ENCODE peak calls at places on chromosomes 1 and 21, in five cellular contexts. One of them, this sample, is unnamed.

GRCh38 chr1:231694081-231694443 is 67.5 kb downstream of the DISC1 start:
- DNase-seq in effector memory CD4-positive, alpha-beta T cell: no peak
- DNase-seq in suprapubic skin: no peak
- DNase-seq in foreskin keratinocyte: no peak
- DNase-seq in lower lobe of right lung: no peak
- DNase-seq in this sample: no peak

GRCh38 chr21:42818328-42818749 is 61.0 kb downstream of the WDR4 start:
- DNase-seq in effector memory CD4-positive, alpha-beta T cell: peak; percentile 25
- DNase-seq in suprapubic skin: peak; percentile 68
- DNase-seq in foreskin keratinocyte: no peak
- DNase-seq in lower lobe of right lung: peak; percentile 78
- DNase-seq in this sample: peak; percentile 85

GRCh38 chr1:161013591-161014513 is 7.1 kb downstream of the F11R start:
- DNase-seq in effector memory CD4-positive, alpha-beta T cell: peak; percentile 27
- DNase-seq in suprapubic skin: peak; percentile 90
- DNase-seq in foreskin keratinocyte: peak; percentile 85
- DNase-seq in lower lobe of right lung: peak; percentile 93
- DNase-seq in this sample: peak; percentile 91

GRCh38 chr1:193741228-193741627 is 554.8 kb upstream of the B3GALT2 start:
- DNase-seq in effector memory CD4-positive, alpha-beta T cell: no peak
- DNase-seq in suprapubic skin: no peak
- DNase-seq in foreskin keratinocyte: no peak
- DNase-seq in lower lobe of right lung: no peak
- DNase-seq in this sample: no peak

GRCh38 chr1:47638240-47638639 is 200.4 kb downstream of the FOXD2 start:
- DNase-seq in effector memory CD4-positive, alpha-beta T cell: no peak
- DNase-seq in suprapubic skin: no peak
- DNase-seq in foreskin keratinocyte: no peak
- DNase-seq in lower lobe of right lung: no peak
- DNase-seq in this sample: no peak

GRCh38 chr1:60920561-60920960 is 161.8 kb upstream of the NFIA start:
- DNase-seq in effector memory CD4-positive, alpha-beta T cell: no peak
- DNase-seq in suprapubic skin: no peak
- DNase-seq in foreskin keratinocyte: no peak
- DNase-seq in lower lobe of right lung: no peak
- DNase-seq in this sample: no peak

GRCh38 chr1:226881515-226882185 is 11.2 kb downstream of the PSEN2 start:
- DNase-seq in effector memory CD4-positive, alpha-beta T cell: no peak
- DNase-seq in suprapubic skin: no peak
- DNase-seq in foreskin keratinocyte: no peak
- DNase-seq in lower lobe of right lung: no peak
- DNase-seq in this sample: peak; percentile 24

GRCh38 chr1:65059930-65060538 is 88.0 kb upstream of the AK4 start:
- DNase-seq in effector memory CD4-positive, alpha-beta T cell: no peak
- DNase-seq in suprapubic skin: no peak
- DNase-seq in foreskin keratinocyte: no peak
- DNase-seq in lower lobe of right lung: no peak
- DNase-seq in this sample: no peak

GRCh38 chr1:198604973-198605372 is 33.9 kb upstream of the PTPRC start:
- DNase-seq in effector memory CD4-positive, alpha-beta T cell: no peak
- DNase-seq in suprapubic skin: no peak
- DNase-seq in foreskin keratinocyte: no peak
- DNase-seq in lower lobe of right lung: no peak
- DNase-seq in this sample: no peak

GRCh38 chr1:169484683-169485426 is 889 bp downstream of the SLC19A2 start:
- DNase-seq in effector memory CD4-positive, alpha-beta T cell: no peak
- DNase-seq in suprapubic skin: peak; percentile 76
- DNase-seq in foreskin keratinocyte: peak; percentile 25
- DNase-seq in lower lobe of right lung: peak; percentile 78
- DNase-seq in this sample: no peak

GRCh38 chr21:45190013-45190412 is 97.7 kb downstream of the POFUT2 start:
- DNase-seq in effector memory CD4-positive, alpha-beta T cell: no peak
- DNase-seq in suprapubic skin: no peak
- DNase-seq in foreskin keratinocyte: no peak
- DNase-seq in lower lobe of right lung: no peak
- DNase-seq in this sample: no peak

GRCh38 chr1:115677172-115677542 is 35.4 kb downstream of the VANGL1 start:
- DNase-seq in effector memory CD4-positive, alpha-beta T cell: no peak
- DNase-seq in suprapubic skin: no peak
- DNase-seq in foreskin keratinocyte: no peak
- DNase-seq in lower lobe of right lung: no peak
- DNase-seq in this sample: no peak

GRCh38 chr1:8194481-8195227 is 123.3 kb upstream of the SLC45A1 start:
- DNase-seq in effector memory CD4-positive, alpha-beta T cell: no peak
- DNase-seq in suprapubic skin: no peak
- DNase-seq in foreskin keratinocyte: no peak
- DNase-seq in lower lobe of right lung: no peak
- DNase-seq in this sample: no peak

GRCh38 chr1:209544098-209544497 is 39.4 kb upstream of the CAMK1G start:
- DNase-seq in effector memory CD4-positive, alpha-beta T cell: no peak
- DNase-seq in suprapubic skin: no peak
- DNase-seq in foreskin keratinocyte: no peak
- DNase-seq in lower lobe of right lung: no peak
- DNase-seq in this sample: no peak

GRCh38 chr1:16233431-16233830 is 3.6 kb downstream of the CPLANE2 start:
- DNase-seq in effector memory CD4-positive, alpha-beta T cell: no peak
- DNase-seq in suprapubic skin: no peak
- DNase-seq in foreskin keratinocyte: no peak
- DNase-seq in lower lobe of right lung: peak; percentile 38
- DNase-seq in this sample: no peak

GRCh38 chr1:154353460-154353904 is 28.2 kb downstream of the ATP8B2 start:
- DNase-seq in effector memory CD4-positive, alpha-beta T cell: no peak
- DNase-seq in suprapubic skin: no peak
- DNase-seq in foreskin keratinocyte: no peak
- DNase-seq in lower lobe of right lung: no peak
- DNase-seq in this sample: no peak

GRCh38 chr1:225670356-225670755 is 17.4 kb upstream of the ENAH start:
- DNase-seq in effector memory CD4-positive, alpha-beta T cell: no peak
- DNase-seq in suprapubic skin: no peak
- DNase-seq in foreskin keratinocyte: no peak
- DNase-seq in lower lobe of right lung: no peak
- DNase-seq in this sample: no peak

GRCh38 chr1:28983509-28984310 is 69.3 kb downstream of the EPB41 start:
- DNase-seq in effector memory CD4-positive, alpha-beta T cell: no peak
- DNase-seq in suprapubic skin: no peak
- DNase-seq in foreskin keratinocyte: no peak
- DNase-seq in lower lobe of right lung: peak; percentile 73
- DNase-seq in this sample: peak; percentile 50

GRCh38 chr1:8571200-8571984 is 246.0 kb downstream of the RERE start:
- DNase-seq in effector memory CD4-positive, alpha-beta T cell: no peak
- DNase-seq in suprapubic skin: no peak
- DNase-seq in foreskin keratinocyte: no peak
- DNase-seq in lower lobe of right lung: no peak
- DNase-seq in this sample: no peak

GRCh38 chr21:34582506-34583150 is 32.3 kb downstream of the RCAN1 start:
- DNase-seq in effector memory CD4-positive, alpha-beta T cell: no peak
- DNase-seq in suprapubic skin: no peak
- DNase-seq in foreskin keratinocyte: peak; percentile 75
- DNase-seq in lower lobe of right lung: no peak
- DNase-seq in this sample: no peak

GRCh38 chr1:76933847-76934657 is 66.8 kb downstream of the ST6GALNAC5 start:
- DNase-seq in effector memory CD4-positive, alpha-beta T cell: no peak
- DNase-seq in suprapubic skin: no peak
- DNase-seq in foreskin keratinocyte: no peak
- DNase-seq in lower lobe of right lung: no peak
- DNase-seq in this sample: no peak

GRCh38 chr1:183783342-183783741 is 21.6 kb upstream of the RGL1 start:
- DNase-seq in effector memory CD4-positive, alpha-beta T cell: no peak
- DNase-seq in suprapubic skin: no peak
- DNase-seq in foreskin keratinocyte: no peak
- DNase-seq in lower lobe of right lung: no peak
- DNase-seq in this sample: no peak

GRCh38 chr1:17068789-17069188 is 15.0 kb upstream of the SDHB start:
- DNase-seq in effector memory CD4-positive, alpha-beta T cell: no peak
- DNase-seq in suprapubic skin: no peak
- DNase-seq in foreskin keratinocyte: no peak
- DNase-seq in lower lobe of right lung: no peak
- DNase-seq in this sample: no peak

GRCh38 chr1:5910666-5911065 is 81.6 kb downstream of the NPHP4 start:
- DNase-seq in effector memory CD4-positive, alpha-beta T cell: no peak
- DNase-seq in suprapubic skin: no peak
- DNase-seq in foreskin keratinocyte: no peak
- DNase-seq in lower lobe of right lung: no peak
- DNase-seq in this sample: peak; percentile 11

GRCh38 chr1:21931171-21932093 is 5.7 kb downstream of the HSPG2 start:
- DNase-seq in effector memory CD4-positive, alpha-beta T cell: no peak
- DNase-seq in suprapubic skin: no peak
- DNase-seq in foreskin keratinocyte: no peak
- DNase-seq in lower lobe of right lung: peak; percentile 88
- DNase-seq in this sample: peak; percentile 93

GRCh38 chr1:83053446-83053845 is 945.5 kb downstream of the TTLL7 start:
- DNase-seq in effector memory CD4-positive, alpha-beta T cell: no peak
- DNase-seq in suprapubic skin: no peak
- DNase-seq in foreskin keratinocyte: no peak
- DNase-seq in lower lobe of right lung: no peak
- DNase-seq in this sample: no peak

GRCh38 chr21:31870472-31870871 is 2.3 kb upstream of the HUNK start:
- DNase-seq in effector memory CD4-positive, alpha-beta T cell: no peak
- DNase-seq in suprapubic skin: no peak
- DNase-seq in foreskin keratinocyte: no peak
- DNase-seq in lower lobe of right lung: no peak
- DNase-seq in this sample: no peak

GRCh38 chr1:209570757-209571156 is 12.8 kb upstream of the CAMK1G start:
- DNase-seq in effector memory CD4-positive, alpha-beta T cell: no peak
- DNase-seq in suprapubic skin: no peak
- DNase-seq in foreskin keratinocyte: no peak
- DNase-seq in lower lobe of right lung: no peak
- DNase-seq in this sample: no peak

GRCh38 chr1:31483012-31483946 is 70.3 kb downstream of the SERINC2 start:
- DNase-seq in effector memory CD4-positive, alpha-beta T cell: no peak
- DNase-seq in suprapubic skin: peak; percentile 79
- DNase-seq in foreskin keratinocyte: peak; percentile 94
- DNase-seq in lower lobe of right lung: no peak
- DNase-seq in this sample: no peak

GRCh38 chr1:56258395-56258794 is 321.0 kb downstream of the PLPP3 start:
- DNase-seq in effector memory CD4-positive, alpha-beta T cell: no peak
- DNase-seq in suprapubic skin: no peak
- DNase-seq in foreskin keratinocyte: no peak
- DNase-seq in lower lobe of right lung: no peak
- DNase-seq in this sample: no peak

GRCh38 chr1:36070349-36070748 is 13.5 kb upstream of the TEKT2 start:
- DNase-seq in effector memory CD4-positive, alpha-beta T cell: no peak
- DNase-seq in suprapubic skin: no peak
- DNase-seq in foreskin keratinocyte: no peak
- DNase-seq in lower lobe of right lung: no peak
- DNase-seq in this sample: no peak

GRCh38 chr1:77047978-77048614 is 171.1 kb downstream of the PIGK start:
- DNase-seq in effector memory CD4-positive, alpha-beta T cell: no peak
- DNase-seq in suprapubic skin: no peak
- DNase-seq in foreskin keratinocyte: no peak
- DNase-seq in lower lobe of right lung: no peak
- DNase-seq in this sample: no peak

DNA sequence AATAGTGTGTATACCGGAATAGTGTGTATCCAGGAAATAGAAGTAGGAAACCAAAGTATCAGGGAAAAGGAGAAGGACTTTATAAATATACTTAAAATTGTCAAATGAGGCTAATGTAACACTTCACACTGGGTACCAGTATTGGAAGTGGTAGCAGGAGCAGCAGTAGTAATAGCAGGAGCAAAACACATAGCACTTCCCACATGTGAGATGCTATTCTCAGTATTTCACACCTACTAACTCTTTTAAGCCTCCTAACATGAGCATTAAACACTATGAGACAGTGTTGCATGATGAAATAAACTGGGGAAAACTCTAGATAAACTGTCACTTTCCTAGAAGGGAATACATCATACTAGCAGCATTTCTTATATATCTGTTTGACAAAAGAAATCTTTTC is 376.7 kb downstream of the VAV3 start:
- DNase-seq in effector memory CD4-positive, alpha-beta T cell: no peak
- DNase-seq in suprapubic skin: no peak
- DNase-seq in foreskin keratinocyte: no peak
- DNase-seq in lower lobe of right lung: no peak
- DNase-seq in this sample: no peak
- H3K4me1 ChIP-seq in effector memory CD4-positive, alpha-beta T cell: no peaks in the 10 kb centered on the region
- H3K4me1 ChIP-seq in suprapubic skin: no peaks in the 10 kb centered on the region
- H3K4me1 ChIP-seq in foreskin keratinocyte: peaks cover 5% of the 10 kb centered on the region
- H3K4me1 ChIP-seq in lower lobe of right lung: no peaks in the 10 kb centered on the region
- H3K4me1 ChIP-seq in this sample: peaks cover 2% of the 10 kb centered on the region

DNA sequence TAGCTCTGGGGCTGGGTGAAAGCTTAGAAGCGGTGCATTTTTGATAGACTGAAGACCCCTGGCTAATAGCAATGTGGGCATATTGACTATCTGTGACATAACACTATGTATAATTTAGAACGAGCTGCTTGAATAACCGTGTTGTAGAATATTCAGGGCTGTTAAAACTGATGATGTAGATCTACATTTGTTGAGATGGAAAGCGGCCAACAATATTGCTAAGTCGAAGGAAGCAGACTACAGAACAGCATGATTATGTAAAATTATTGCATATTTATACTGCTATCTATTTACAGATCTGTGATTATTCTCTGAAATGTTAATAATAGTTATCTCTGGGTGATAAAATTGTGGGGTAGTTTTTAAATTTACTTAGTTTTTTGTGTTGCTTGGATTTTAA is 41.1 kb upstream of the BCL10 start:
- DNase-seq in effector memory CD4-positive, alpha-beta T cell: no peak
- DNase-seq in suprapubic skin: no peak
- DNase-seq in foreskin keratinocyte: no peak
- DNase-seq in lower lobe of right lung: no peak
- DNase-seq in this sample: no peak
- H3K4me1 ChIP-seq in effector memory CD4-positive, alpha-beta T cell: no peaks in the 10 kb centered on the region
- H3K4me1 ChIP-seq in suprapubic skin: peaks cover 30% of the 10 kb centered on the region
- H3K4me1 ChIP-seq in foreskin keratinocyte: peaks cover 81% of the 10 kb centered on the region
- H3K4me1 ChIP-seq in lower lobe of right lung: peaks cover 26% of the 10 kb centered on the region
- H3K4me1 ChIP-seq in this sample: peaks cover 14% of the 10 kb centered on the region

GRCh38 chr1:151189638-151190445 is at the start of gene VPS72:
- DNase-seq in effector memory CD4-positive, alpha-beta T cell: peak; percentile 75
- DNase-seq in suprapubic skin: peak; percentile 91
- DNase-seq in foreskin keratinocyte: peak; percentile 69
- DNase-seq in lower lobe of right lung: peak; percentile 90
- DNase-seq in this sample: peak; percentile 90

GRCh38 chr1:151193856-151194255 is 3.9 kb upstream of the VPS72 start:
- DNase-seq in effector memory CD4-positive, alpha-beta T cell: no peak
- DNase-seq in suprapubic skin: no peak
- DNase-seq in foreskin keratinocyte: no peak
- DNase-seq in lower lobe of right lung: no peak
- DNase-seq in this sample: no peak

GRCh38 chr1:151192047-151192446 is 2.0 kb upstream of the VPS72 start:
- DNase-seq in effector memory CD4-positive, alpha-beta T cell: no peak
- DNase-seq in suprapubic skin: peak; percentile 18
- DNase-seq in foreskin keratinocyte: no peak
- DNase-seq in lower lobe of right lung: no peak
- DNase-seq in this sample: no peak

GRCh38 chr1:151196292-151196800 is 2.0 kb upstream of the PIP5K1A start:
- DNase-seq in effector memory CD4-positive, alpha-beta T cell: peak; percentile 16
- DNase-seq in suprapubic skin: peak; percentile 72
- DNase-seq in foreskin keratinocyte: peak; percentile 74
- DNase-seq in lower lobe of right lung: no peak
- DNase-seq in this sample: peak; percentile 49

GRCh38 chr1:151193304-151193703 is 3.3 kb upstream of the VPS72 start:
- DNase-seq in effector memory CD4-positive, alpha-beta T cell: no peak
- DNase-seq in suprapubic skin: no peak
- DNase-seq in foreskin keratinocyte: no peak
- DNase-seq in lower lobe of right lung: no peak
- DNase-seq in this sample: no peak
- H3K4me1 ChIP-seq in effector memory CD4-positive, alpha-beta T cell: peaks cover 22% of the 10 kb centered on the region
- H3K4me1 ChIP-seq in suprapubic skin: peaks cover 45% of the 10 kb centered on the region
- H3K4me1 ChIP-seq in foreskin keratinocyte: no peaks in the 10 kb centered on the region
- H3K4me1 ChIP-seq in lower lobe of right lung: peaks cover 23% of the 10 kb centered on the region
- H3K4me1 ChIP-seq in this sample: peaks cover 29% of the 10 kb centered on the region

GRCh38 chr1:27570383-27570755 is 33.6 kb downstream of the AHDC1 start:
- DNase-seq in effector memory CD4-positive, alpha-beta T cell: no peak
- DNase-seq in suprapubic skin: peak; percentile 61
- DNase-seq in foreskin keratinocyte: no peak
- DNase-seq in lower lobe of right lung: no peak
- DNase-seq in this sample: no peak
- H3K4me1 ChIP-seq in effector memory CD4-positive, alpha-beta T cell: peaks cover 18% of the 10 kb centered on the region
- H3K4me1 ChIP-seq in suprapubic skin: peaks cover 98% of the 10 kb centered on the region
- H3K4me1 ChIP-seq in foreskin keratinocyte: peaks cover 20% of the 10 kb centered on the region
- H3K4me1 ChIP-seq in lower lobe of right lung: peaks cover 97% of the 10 kb centered on the region
- H3K4me1 ChIP-seq in this sample: peaks cover 83% of the 10 kb centered on the region